ENCODE peak calls at places on chromosomes 6 and 20, in four cellular contexts. X, T, O and S are unnamed samples. For H3K79me1, the result is how much of the 10 kb centered on the place peaks cover.

GRCh38 chr6:79544939-79545450 is 7.8 kb upstream of the LCA5 start:
- DNase-seq in O (peak), X (peak), T (peak), S (peak)

GRCh38 chr20:22223251-22223650 is 361.1 kb downstream of the FOXA2 start:
- DNase-seq in T (no peak), O (no peak), X (no peak), S (no peak)

GRCh38 chr20:53578492-53579222 is 15.0 kb downstream of the ZNF217 start:
- DNase-seq in T (peak), O (peak), X (no peak), S (peak)

GRCh38 chr6:43985329-43985728 is 141.9 kb downstream of the MRPL14 start:
- DNase-seq in T (no peak), X (no peak), O (no peak), S (no peak)

GRCh38 chr6:135782517-135782916 is 69.0 kb upstream of the PDE7B start:
- DNase-seq in O (peak), X (no peak), T (no peak), S (no peak)

GRCh38 chr6:45504947-45505346 is 127.2 kb upstream of the SUPT3H start:
- DNase-seq in T (peak), O (peak), X (peak), S (peak)

GRCh38 chr6:133247581-133247980 is 6.4 kb downstream of the EYA4 start:
- DNase-seq in X (no peak), T (no peak), O (no peak), S (no peak)

GRCh38 chr6:132257561-132257960 is 143.7 kb downstream of the MOXD1 start:
- DNase-seq in O (peak), X (no peak), T (no peak), S (peak)

GRCh38 chr20:1375515-1375914 is 17.3 kb downstream of the FKBP1A start:
- DNase-seq in T (no peak), X (no peak), O (peak), S (peak)

GRCh38 chr6:166307082-166307980 is 861 bp downstream of the PRR18 start:
- DNase-seq in X (peak), O (no peak), T (peak), S (peak)

GRCh38 chr20:57662028-57662312 is 41.7 kb upstream of the ZBP1 start:
- DNase-seq in T (no peak), X (no peak), O (no peak), S (no peak)
- H3K79me1 ChIP-seq in T (under half), X (under half), O (under half), S (half or more)

GRCh38 chr20:48776306-48776705 is 51.5 kb downstream of the PREX1 start:
- DNase-seq in O (peak), X (no peak), T (peak), S (peak)

GRCh38 chr20:48777005-48777404 is 50.8 kb downstream of the PREX1 start:
- DNase-seq in X (no peak), O (no peak), T (peak), S (no peak)

GRCh38 chr20:48772183-48772976 is 55.4 kb downstream of the PREX1 start:
- DNase-seq in T (peak), O (no peak), X (no peak), S (no peak)

GRCh38 chr20:48773837-48774418 is 53.9 kb downstream of the PREX1 start:
- DNase-seq in O (no peak), X (no peak), T (peak), S (peak)

DNA sequence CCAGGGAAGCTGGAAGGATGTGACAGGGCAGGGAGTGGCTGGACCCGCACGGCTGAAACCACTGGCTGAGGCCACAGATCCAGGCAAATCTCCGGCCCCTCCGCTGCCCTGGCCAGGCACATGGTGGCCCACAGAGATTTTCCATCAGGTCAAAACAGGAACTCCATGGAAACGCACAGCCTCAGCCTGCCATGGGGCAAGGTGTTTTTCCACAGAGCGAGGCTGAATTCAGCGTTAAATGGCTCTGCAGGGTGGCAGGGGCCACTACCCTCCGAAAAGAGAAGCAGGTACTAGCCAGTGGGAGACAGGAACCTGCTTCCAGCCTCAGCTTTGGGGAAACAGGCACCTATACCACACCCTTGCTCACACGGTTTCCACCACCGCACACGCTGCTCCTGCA is 53.1 kb downstream of the PREX1 start:
- DNase-seq in T (no peak), X (no peak), O (no peak), S (no peak)
- H3K79me1 ChIP-seq in T (under half), X (under half), O (under half), S (under half)

GRCh38 chr20:37354210-37355195 is 8.6 kb downstream of the SRC start:
- DNase-seq in O (no peak), T (no peak), X (no peak), S (no peak)

GRCh38 chr20:37353285-37353849 is 7.4 kb downstream of the SRC start:
- DNase-seq in X (no peak), T (no peak), O (no peak), S (no peak)

GRCh38 chr20:37356961-37357371 is 11.0 kb downstream of the SRC start:
- DNase-seq in T (no peak), O (no peak), X (no peak), S (no peak)

GRCh38 chr20:37356387-37356786 is 10.4 kb downstream of the SRC start:
- DNase-seq in O (no peak), X (no peak), T (no peak), S (no peak)

GRCh38 chr20:37355252-37356180 is 9.6 kb downstream of the SRC start:
- DNase-seq in O (no peak), X (no peak), T (no peak), S (no peak)
- H3K79me1 ChIP-seq in O (half or more), X (under half), T (under half), S (half or more)

GRCh38 chr6:125647391-125647790 is 102.0 kb upstream of the HEY2 start:
- DNase-seq in O (no peak), T (no peak), X (no peak), S (no peak)
- H3K79me1 ChIP-seq in O (under half), T (under half), X (under half), S (under half)

GRCh38 chr20:37357481-37358365 is 11.8 kb downstream of the SRC start:
- DNase-seq in O (no peak), T (no peak), X (no peak), S (no peak)
- H3K79me1 ChIP-seq in O (half or more), T (under half), X (under half), S (half or more)

GRCh38 chr20:38427655-38428023 is 7.5 kb downstream of the SNHG17 start:
- DNase-seq in O (no peak), T (no peak), X (no peak), S (no peak)
- H3K79me1 ChIP-seq in O (half or more), T (under half), X (under half), S (under half)

DNA sequence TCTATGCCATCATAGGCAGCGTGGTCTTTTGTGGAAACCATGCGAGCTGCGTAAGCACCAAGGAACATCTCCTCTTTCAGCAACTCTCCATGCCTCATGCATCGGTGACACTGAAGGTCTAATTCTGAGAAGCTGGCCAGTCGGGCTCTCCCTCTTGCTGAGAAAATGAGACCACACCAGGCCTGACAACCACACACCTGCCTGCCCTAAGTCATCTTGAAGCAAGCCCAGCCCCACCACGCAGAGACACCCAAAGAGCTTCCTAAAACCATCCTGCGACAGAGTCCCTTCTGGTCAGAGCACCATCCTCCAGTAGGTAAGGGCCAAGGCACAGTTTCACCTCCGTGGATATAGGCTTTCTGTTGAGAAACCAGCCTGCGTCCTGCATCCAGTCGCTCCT is 26.6 kb downstream of the PREX1 start:
- DNase-seq in O (no peak), X (no peak), T (no peak), S (no peak)
- H3K79me1 ChIP-seq in O (under half), X (under half), T (under half), S (under half)